ENCODE peak calls at places on chromosomes 3 and 15, in seven cellular contexts. P, C, E, L, M, N and U are unnamed samples.

GRCh38 chr3:170560717-170561382 is 25.0 kb downstream of the SLC7A14 start:
- DNase-seq in P (no peak), C (no peak), E (no peak), L (no peak), M (no peak), N (no peak), U (peak; percentile 39)

GRCh38 chr15:35444557-35445204 is 101.3 kb downstream of the DPH6 start:
- DNase-seq in P (no peak), C (peak; percentile 73), E (peak; percentile 56), L (peak; percentile 45), M (no peak), N (peak; percentile 65), U (peak; percentile 72)

GRCh38 chr15:39127925-39128617 is 452.8 kb upstream of the THBS1 start:
- DNase-seq in P (no peak), C (peak; percentile 98), E (peak; percentile 83), L (peak; percentile 86), M (no peak), N (peak; percentile 16), U (peak; percentile 95)

GRCh38 chr3:15269091-15269989 is 63.0 kb downstream of the SH3BP5 start:
- DNase-seq in P (peak; percentile 87), C (peak; percentile 96), E (peak; percentile 99), L (peak; percentile 87), M (peak; percentile 50), N (no peak), U (peak; percentile 99)

GRCh38 chr3:169607909-169608308 is 55.6 kb downstream of the MECOM start:
- DNase-seq in P (no peak), C (no peak), E (no peak), L (no peak), M (no peak), N (no peak), U (no peak)

GRCh38 chr15:79896131-79896633 is 632 bp downstream of the MTHFS start:
- DNase-seq in P (no peak), C (no peak), E (peak; percentile 15), L (no peak), M (no peak), N (peak; percentile 8), U (no peak)

GRCh38 chr15:83682476-83683162 is 28.7 kb downstream of the ADAMTSL3 start:
- DNase-seq in P (no peak), C (no peak), E (no peak), L (no peak), M (no peak), N (no peak), U (no peak)

GRCh38 chr3:43770426-43771103 is 79.8 kb downstream of the ABHD5 start:
- DNase-seq in P (peak; percentile 48), C (peak; percentile 54), E (peak; percentile 24), L (no peak), M (peak; percentile 65), N (no peak), U (peak; percentile 30)

GRCh38 chr3:127953092-127953491 is 38.1 kb downstream of the KBTBD12 start:
- DNase-seq in P (no peak), C (no peak), E (peak; percentile 39), L (no peak), M (no peak), N (no peak), U (peak; percentile 20)

GRCh38 chr3:76039431-76039830 is 254.1 kb upstream of the ZNF717 start:
- DNase-seq in P (no peak), C (no peak), E (peak; percentile 71), L (no peak), M (no peak), N (no peak), U (peak; percentile 35)

GRCh38 chr3:194285024-194285858 is 65.9 kb downstream of the CPN2 start:
- DNase-seq in P (no peak), C (peak; percentile 77), E (peak; percentile 68), L (no peak), M (no peak), N (no peak), U (peak; percentile 84)

GRCh38 chr15:78977591-78978347 is 32.9 kb upstream of the CTSH start:
- DNase-seq in P (no peak), C (no peak), E (no peak), L (no peak), M (no peak), N (no peak), U (no peak)

GRCh38 chr3:84905556-84905920 is 53.3 kb upstream of the CADM2 start:
- DNase-seq in P (no peak), C (no peak), E (no peak), L (no peak), M (no peak), N (no peak), U (no peak)

GRCh38 chr3:151837057-151837456 is 23.1 kb downstream of the AADAC start:
- DNase-seq in P (no peak), C (peak; percentile 61), E (peak; percentile 97), L (peak; percentile 59), M (peak; percentile 51), N (peak; percentile 42), U (peak; percentile 82)

GRCh38 chr3:17039579-17039978 is 154.8 kb downstream of the PLCL2 start:
- DNase-seq in P (no peak), C (peak; percentile 90), E (peak; percentile 95), L (peak; percentile 78), M (no peak), N (no peak), U (peak; percentile 88)

GRCh38 chr15:57165992-57166391 is 210.3 kb upstream of the CGNL1 start:
- DNase-seq in P (no peak), C (peak; percentile 58), E (peak; percentile 47), L (no peak), M (no peak), N (no peak), U (peak; percentile 47)

GRCh38 chr3:18712713-18713575 is 287.8 kb upstream of the SATB1 start:
- DNase-seq in P (no peak), C (no peak), E (no peak), L (no peak), M (no peak), N (no peak), U (no peak)

GRCh38 chr15:46413799-46414198 is 779.0 kb downstream of the SQOR start:
- DNase-seq in P (no peak), C (no peak), E (peak; percentile 30), L (no peak), M (no peak), N (no peak), U (peak; percentile 28)

GRCh38 chr15:32974691-32975090 is 219.8 kb downstream of the FMN1 start:
- DNase-seq in P (no peak), C (peak; percentile 57), E (peak; percentile 17), L (no peak), M (no peak), N (no peak), U (peak; percentile 55)

GRCh38 chr3:173396191-173397041 is 1.1 kb upstream of the NLGN1 start:
- DNase-seq in P (peak; percentile 6), C (peak; percentile 5), E (peak; percentile 13), L (no peak), M (peak; percentile 25), N (peak; percentile 44), U (no peak)

GRCh38 chr3:173398111-173398479 is 551 bp downstream of the NLGN1 start:
- DNase-seq in P (peak; percentile 49), C (peak; percentile 58), E (peak; percentile 16), L (no peak), M (no peak), N (peak; percentile 70), U (peak; percentile 58)

GRCh38 chr3:173399001-173399400 is 1.5 kb downstream of the NLGN1 start:
- DNase-seq in P (no peak), C (no peak), E (no peak), L (no peak), M (no peak), N (peak; percentile 18), U (no peak)

GRCh38 chr3:173395412-173396181 is 1.9 kb upstream of the NLGN1 start:
- DNase-seq in P (peak; percentile 79), C (peak; percentile 83), E (peak; percentile 76), L (peak; percentile 22), M (peak; percentile 82), N (peak; percentile 93), U (peak; percentile 77)

DNA sequence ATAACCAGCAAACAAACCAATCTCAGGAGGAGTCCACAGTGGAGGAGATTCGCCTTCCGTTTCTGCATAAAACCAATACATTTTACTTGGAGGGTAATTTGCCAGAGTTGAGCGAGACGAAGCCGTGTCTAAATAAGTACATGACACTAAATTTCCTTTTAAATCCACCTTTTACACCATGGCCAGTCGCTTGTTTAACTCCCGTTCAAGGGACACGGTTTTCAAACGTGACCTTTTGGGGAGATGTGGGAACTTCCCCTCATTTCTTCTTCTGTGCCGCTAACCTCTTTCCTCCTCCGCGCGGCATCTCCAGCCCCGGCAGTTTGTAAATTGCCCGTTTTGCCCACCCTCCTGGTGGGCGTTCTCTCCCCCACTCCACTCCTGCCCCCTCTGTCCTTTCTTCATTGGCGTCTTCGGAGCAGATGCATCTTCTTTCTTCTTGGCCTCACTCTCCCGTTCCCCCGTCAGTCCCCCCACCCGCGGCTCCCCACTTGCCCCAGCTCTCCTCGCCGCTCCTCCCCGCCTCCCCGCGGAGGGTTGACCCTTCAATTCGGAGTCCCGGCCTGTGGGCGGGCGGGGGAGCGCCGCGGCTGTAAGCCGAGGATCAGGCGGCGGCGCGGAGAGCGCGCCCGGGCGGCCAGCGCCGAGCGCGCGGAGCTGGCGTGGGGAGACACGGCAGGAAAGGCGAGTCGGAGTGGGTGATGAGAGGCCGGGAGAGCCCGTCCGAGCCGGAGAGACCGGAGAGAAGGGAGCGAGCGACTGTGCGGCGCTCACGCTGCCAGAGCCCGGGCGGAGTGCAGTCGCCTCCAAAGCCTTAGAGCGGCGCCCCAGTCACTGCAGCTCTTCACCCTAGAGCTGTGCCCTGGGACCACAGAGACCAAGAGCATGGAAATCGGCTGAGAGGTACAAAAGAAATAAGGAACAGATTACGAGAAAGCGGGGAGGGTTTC is at the start of gene NLGN1:
- DNase-seq in P (peak; percentile 50), C (peak; percentile 78), E (peak; percentile 42), L (no peak), M (peak; percentile 59), N (peak; percentile 86), U (peak; percentile 61)
- TF ChIP-seq CTCF in P (no peak), C (peak; percentile 32), E (no peak), L (no peak), M (no peak), N (peak; percentile 44), U (peak; percentile 15)

GRCh38 chr3:27717200-27717852 is 4.8 kb downstream of the EOMES start:
- DNase-seq in P (no peak), C (no peak), E (no peak), L (no peak), M (no peak), N (no peak), U (no peak)
- H3K4me3 ChIP-seq in P (no peak overlapping the region), C (no peak overlapping the region), E (no peak overlapping the region), L (no peak overlapping the region), M (no peak overlapping the region), N (no peak overlapping the region), U (no peak overlapping the region)

DNA sequence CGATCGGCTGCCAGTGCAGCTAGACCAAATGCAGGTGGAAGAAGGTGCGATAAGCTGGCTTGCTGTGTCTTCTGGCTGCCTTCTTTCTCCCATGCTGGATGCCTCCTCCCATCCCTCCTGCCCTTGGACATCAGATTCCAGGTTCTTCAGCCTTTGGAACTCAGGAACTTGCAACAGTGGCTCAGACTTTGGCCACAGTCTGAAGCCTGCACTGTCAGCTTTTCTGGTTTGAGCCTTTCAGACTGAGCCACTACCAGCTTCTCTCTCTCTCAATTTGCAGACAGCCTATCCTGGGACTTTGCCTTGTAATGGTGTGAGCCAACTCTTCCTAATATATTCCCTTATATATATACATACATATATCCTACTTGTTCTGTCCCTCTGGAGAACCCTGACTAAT is 485.5 kb downstream of the FHIT start:
- DNase-seq in P (no peak), C (no peak), E (no peak), L (no peak), M (no peak), N (no peak), U (no peak)
- TF ChIP-seq CTCF in P (no peak), C (no peak), E (no peak), L (no peak), M (no peak), N (no peak), U (no peak)

GRCh38 chr3:174859756-174860155 is 622 bp downstream of the NAALADL2 start:
- DNase-seq in P (no peak), C (no peak), E (peak; percentile 40), L (no peak), M (no peak), N (no peak), U (no peak)
- H3K4me3 ChIP-seq in P (no peak overlapping the region), C (no peak overlapping the region), E (no peak overlapping the region), L (no peak overlapping the region), M (no peak overlapping the region), N (no peak overlapping the region), U (no peak overlapping the region)